ENCODE peak calls at places on chromosomes 5 and 9, in six cellular contexts. I, N, Q, A, U and B are unnamed samples.

GRCh38 chr5:159262472-159262858 is 625 bp upstream of the UBLCP1 start:
- DNase-seq in I (no peak), N (no peak), Q (no peak), A (no peak), U (no peak), B (peak)

GRCh38 chr9:126228779-126229444 is 97.7 kb upstream of the MVB12B start:
- DNase-seq in I (peak), N (peak), Q (no peak), A (peak), U (peak), B (peak)

GRCh38 chr5:90941002-90941720 is 382.6 kb downstream of the ADGRV1 start:
- DNase-seq in I (peak), N (no peak), Q (no peak), A (no peak), U (no peak), B (no peak)

GRCh38 chr5:167207081-167207480 is 1084.4 kb upstream of the WWC1 start:
- DNase-seq in I (peak), N (no peak), Q (no peak), A (no peak), U (no peak), B (no peak)

GRCh38 chr5:176614805-176615478 is 5.0 kb upstream of the GPRIN1 start:
- DNase-seq in I (peak), N (peak), Q (no peak), A (no peak), U (no peak), B (no peak)

GRCh38 chr5:135705230-135705631 is 126.4 kb upstream of the CXCL14 start:
- DNase-seq in I (peak), N (no peak), Q (no peak), A (no peak), U (no peak), B (no peak)

GRCh38 chr9:137665697-137666504 is 47.1 kb downstream of the EHMT1 start:
- DNase-seq in I (peak), N (no peak), Q (no peak), A (no peak), U (no peak), B (no peak)

GRCh38 chr9:38371495-38371894 is 21.0 kb upstream of the ALDH1B1 start:
- DNase-seq in I (peak), N (peak), Q (peak), A (peak), U (peak), B (peak)